ENCODE peak calls at places on chromosomes 13 and 19, in five cellular contexts. One of them, this sample, is unnamed.

GRCh38 chr13:30400376-30400775 is 21.9 kb upstream of the UBE2L5 start:
- DNase-seq in DND-41: no peak
- DNase-seq in Caco-2: no peak
- DNase-seq in GM12865: no peak
- DNase-seq in PC-3: no peak
- DNase-seq in this sample: no peak

GRCh38 chr19:42272535-42272897 is 3.5 kb downstream of the CIC start:
- DNase-seq in DND-41: no peak
- DNase-seq in Caco-2: no peak
- DNase-seq in GM12865: no peak
- DNase-seq in PC-3: no peak
- DNase-seq in this sample: no peak

GRCh38 chr13:108155185-108156106 is 59.9 kb downstream of the LIG4 start:
- DNase-seq in DND-41: peak
- DNase-seq in Caco-2: peak
- DNase-seq in GM12865: peak
- DNase-seq in PC-3: peak
- DNase-seq in this sample: peak

GRCh38 chr13:60623131-60623530 is 226.1 kb downstream of the TDRD3 start:
- DNase-seq in DND-41: no peak
- DNase-seq in Caco-2: no peak
- DNase-seq in GM12865: no peak
- DNase-seq in PC-3: no peak
- DNase-seq in this sample: no peak

GRCh38 chr19:35295792-35296462 is 4.0 kb downstream of the MAG start:
- DNase-seq in DND-41: no peak
- DNase-seq in Caco-2: no peak
- DNase-seq in GM12865: peak
- DNase-seq in PC-3: no peak
- DNase-seq in this sample: no peak

GRCh38 chr19:31438401-31439269 is 89.4 kb upstream of the TSHZ3 start:
- DNase-seq in DND-41: no peak
- DNase-seq in Caco-2: no peak
- DNase-seq in GM12865: no peak
- DNase-seq in PC-3: no peak
- DNase-seq in this sample: no peak

GRCh38 chr19:3129112-3129511 is 6.7 kb upstream of the GNA15 start:
- DNase-seq in DND-41: no peak
- DNase-seq in Caco-2: peak
- DNase-seq in GM12865: peak
- DNase-seq in PC-3: peak
- DNase-seq in this sample: peak

GRCh38 chr19:3100331-3100730 is 6.2 kb downstream of the GNA11 start:
- DNase-seq in DND-41: no peak
- DNase-seq in Caco-2: no peak
- DNase-seq in GM12865: no peak
- DNase-seq in PC-3: no peak
- DNase-seq in this sample: no peak

GRCh38 chr13:60759499-60759898 is 362.5 kb downstream of the TDRD3 start:
- DNase-seq in DND-41: no peak
- DNase-seq in Caco-2: no peak
- DNase-seq in GM12865: no peak
- DNase-seq in PC-3: peak
- DNase-seq in this sample: no peak

GRCh38 chr13:50626031-50626643 is 217.4 kb downstream of the DLEU7 start:
- DNase-seq in DND-41: no peak
- DNase-seq in Caco-2: no peak
- DNase-seq in GM12865: no peak
- DNase-seq in PC-3: no peak
- DNase-seq in this sample: peak

GRCh38 chr13:109680288-109680687 is 106.1 kb downstream of the IRS2 start:
- DNase-seq in DND-41: no peak
- DNase-seq in Caco-2: no peak
- DNase-seq in GM12865: no peak
- DNase-seq in PC-3: no peak
- DNase-seq in this sample: no peak

GRCh38 chr19:13022859-13023636 is 27.8 kb downstream of the NFIX start:
- DNase-seq in DND-41: peak
- DNase-seq in Caco-2: no peak
- DNase-seq in GM12865: peak
- DNase-seq in PC-3: peak
- DNase-seq in this sample: peak

GRCh38 chr13:37648604-37649003 is 50.0 kb upstream of the POSTN start:
- DNase-seq in DND-41: no peak
- DNase-seq in Caco-2: no peak
- DNase-seq in GM12865: no peak
- DNase-seq in PC-3: peak
- DNase-seq in this sample: peak

GRCh38 chr13:114059946-114060860 is 72.2 kb downstream of the RASA3 start:
- DNase-seq in DND-41: no peak
- DNase-seq in Caco-2: no peak
- DNase-seq in GM12865: no peak
- DNase-seq in PC-3: no peak
- DNase-seq in this sample: no peak

GRCh38 chr13:110882228-110882627 is 32.6 kb downstream of the ANKRD10 start:
- DNase-seq in DND-41: no peak
- DNase-seq in Caco-2: no peak
- DNase-seq in GM12865: no peak
- DNase-seq in PC-3: no peak
- DNase-seq in this sample: peak

GRCh38 chr19:43124360-43124759 is 41.9 kb upstream of the PSG2 start:
- DNase-seq in DND-41: no peak
- DNase-seq in Caco-2: no peak
- DNase-seq in GM12865: no peak
- DNase-seq in PC-3: no peak
- DNase-seq in this sample: no peak

GRCh38 chr19:39409886-39410619 is 2.4 kb upstream of the PLEKHG2 start:
- DNase-seq in DND-41: peak
- DNase-seq in Caco-2: peak
- DNase-seq in GM12865: peak
- DNase-seq in PC-3: no peak
- DNase-seq in this sample: peak

GRCh38 chr13:89688908-89689307 is 1658.6 kb upstream of the MIR17HG start:
- DNase-seq in DND-41: no peak
- DNase-seq in Caco-2: no peak
- DNase-seq in GM12865: no peak
- DNase-seq in PC-3: no peak
- DNase-seq in this sample: no peak

GRCh38 chr13:111202149-111202548 is 87.0 kb downstream of the ARHGEF7 start:
- DNase-seq in DND-41: peak
- DNase-seq in Caco-2: no peak
- DNase-seq in GM12865: no peak
- DNase-seq in PC-3: no peak
- DNase-seq in this sample: no peak

GRCh38 chr13:110371550-110372465 is 64.7 kb downstream of the COL4A2 start:
- DNase-seq in DND-41: no peak
- DNase-seq in Caco-2: no peak
- DNase-seq in GM12865: peak
- DNase-seq in PC-3: no peak
- DNase-seq in this sample: no peak

GRCh38 chr19:916645-917322 is 349 bp upstream of the KISS1R start:
- DNase-seq in DND-41: no peak
- DNase-seq in Caco-2: peak
- DNase-seq in GM12865: no peak
- DNase-seq in PC-3: no peak
- DNase-seq in this sample: no peak

GRCh38 chr13:21060063-21060826 is 1.1 kb downstream of the LATS2 start:
- DNase-seq in DND-41: no peak
- DNase-seq in Caco-2: peak
- DNase-seq in GM12865: no peak
- DNase-seq in PC-3: peak
- DNase-seq in this sample: peak

GRCh38 chr19:19385900-19386339 is 19.6 kb upstream of the GATAD2A start:
- DNase-seq in DND-41: peak
- DNase-seq in Caco-2: no peak
- DNase-seq in GM12865: no peak
- DNase-seq in PC-3: no peak
- DNase-seq in this sample: no peak

GRCh38 chr13:66895780-66896179 is 334.4 kb downstream of the PCDH9 start:
- DNase-seq in DND-41: no peak
- DNase-seq in Caco-2: no peak
- DNase-seq in GM12865: no peak
- DNase-seq in PC-3: no peak
- DNase-seq in this sample: no peak

GRCh38 chr13:43085545-43085944 is 62.2 kb downstream of the DNAJC15 start:
- DNase-seq in DND-41: no peak
- DNase-seq in Caco-2: no peak
- DNase-seq in GM12865: peak
- DNase-seq in PC-3: peak
- DNase-seq in this sample: peak

GRCh38 chr13:67408823-67409222 is 178.7 kb upstream of the PCDH9 start:
- DNase-seq in DND-41: no peak
- DNase-seq in Caco-2: no peak
- DNase-seq in GM12865: no peak
- DNase-seq in PC-3: no peak
- DNase-seq in this sample: no peak

GRCh38 chr19:47762615-47763308 is 15.7 kb upstream of the SELENOW start:
- DNase-seq in DND-41: no peak
- DNase-seq in Caco-2: no peak
- DNase-seq in GM12865: no peak
- DNase-seq in PC-3: no peak
- DNase-seq in this sample: no peak

GRCh38 chr13:38348890-38349289 is 761 bp upstream of the UFM1 start:
- DNase-seq in DND-41: no peak
- DNase-seq in Caco-2: peak
- DNase-seq in GM12865: peak
- DNase-seq in PC-3: peak
- DNase-seq in this sample: peak

GRCh38 chr13:48653074-48654054 is at the start of gene CYSLTR2:
- DNase-seq in DND-41: peak
- DNase-seq in Caco-2: no peak
- DNase-seq in GM12865: peak
- DNase-seq in PC-3: no peak
- DNase-seq in this sample: peak

DNA sequence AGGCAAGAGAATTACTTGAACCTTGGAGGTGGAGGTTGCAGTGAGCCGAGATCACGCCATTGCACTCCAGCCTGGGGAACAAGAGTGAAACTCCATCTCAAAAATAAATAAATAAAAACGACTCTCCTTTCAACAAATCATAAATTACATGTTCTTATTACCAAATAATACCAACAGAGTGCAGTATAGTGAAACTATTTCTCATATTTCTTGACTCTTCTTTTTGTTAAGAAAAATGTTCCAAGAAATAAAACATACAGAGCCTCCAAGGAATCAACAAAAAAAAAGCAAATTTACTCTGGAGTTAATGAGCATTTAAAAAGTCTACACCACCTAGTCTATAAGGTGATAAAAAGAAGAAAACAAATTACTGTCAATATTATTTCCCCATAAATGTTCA is 188.8 kb downstream of the KLF12 start:
- DNase-seq in DND-41: no peak
- DNase-seq in Caco-2: no peak
- DNase-seq in GM12865: no peak
- DNase-seq in PC-3: peak
- DNase-seq in this sample: no peak
- TF ChIP-seq CTCF in DND-41: no peak
- TF ChIP-seq CTCF in Caco-2: no peak
- TF ChIP-seq CTCF in GM12865: no peak
- TF ChIP-seq CTCF in PC-3: peak
- TF ChIP-seq CTCF in this sample: no peak

DNA sequence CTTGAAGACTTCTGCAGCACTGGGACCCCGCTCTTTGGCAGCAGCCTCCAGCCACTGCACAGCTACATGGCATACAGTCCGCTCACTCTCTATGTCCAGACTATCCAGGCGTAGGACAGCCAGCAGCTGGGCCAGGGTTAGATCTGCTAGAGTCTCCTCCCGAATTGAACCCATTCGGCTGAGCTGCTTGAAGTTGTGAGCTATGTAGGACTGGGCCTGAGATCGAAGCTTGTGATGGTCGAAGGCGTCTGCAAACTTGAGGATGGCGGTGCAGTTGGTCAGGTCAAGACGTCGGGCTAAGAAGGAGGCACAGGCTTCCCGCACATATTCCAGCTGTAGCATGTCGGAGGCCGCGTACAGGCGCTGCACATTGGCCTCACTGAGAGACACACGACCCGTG is 900 bp downstream of the KBTBD7 start:
- DNase-seq in DND-41: no peak
- DNase-seq in Caco-2: no peak
- DNase-seq in GM12865: no peak
- DNase-seq in PC-3: no peak
- DNase-seq in this sample: no peak
- H3K4me3 ChIP-seq in DND-41: peak
- H3K4me3 ChIP-seq in Caco-2: peak
- H3K4me3 ChIP-seq in GM12865: peak
- H3K4me3 ChIP-seq in PC-3: peak
- H3K4me3 ChIP-seq in this sample: peak

GRCh38 chr19:10565028-10565566 is 713 bp downstream of the KRI1 start:
- DNase-seq in DND-41: peak
- DNase-seq in Caco-2: peak
- DNase-seq in GM12865: peak
- DNase-seq in PC-3: peak
- DNase-seq in this sample: peak
- TF ChIP-seq CTCF in DND-41: peak
- TF ChIP-seq CTCF in Caco-2: no peak
- TF ChIP-seq CTCF in GM12865: peak
- TF ChIP-seq CTCF in PC-3: peak
- TF ChIP-seq CTCF in this sample: peak

DNA sequence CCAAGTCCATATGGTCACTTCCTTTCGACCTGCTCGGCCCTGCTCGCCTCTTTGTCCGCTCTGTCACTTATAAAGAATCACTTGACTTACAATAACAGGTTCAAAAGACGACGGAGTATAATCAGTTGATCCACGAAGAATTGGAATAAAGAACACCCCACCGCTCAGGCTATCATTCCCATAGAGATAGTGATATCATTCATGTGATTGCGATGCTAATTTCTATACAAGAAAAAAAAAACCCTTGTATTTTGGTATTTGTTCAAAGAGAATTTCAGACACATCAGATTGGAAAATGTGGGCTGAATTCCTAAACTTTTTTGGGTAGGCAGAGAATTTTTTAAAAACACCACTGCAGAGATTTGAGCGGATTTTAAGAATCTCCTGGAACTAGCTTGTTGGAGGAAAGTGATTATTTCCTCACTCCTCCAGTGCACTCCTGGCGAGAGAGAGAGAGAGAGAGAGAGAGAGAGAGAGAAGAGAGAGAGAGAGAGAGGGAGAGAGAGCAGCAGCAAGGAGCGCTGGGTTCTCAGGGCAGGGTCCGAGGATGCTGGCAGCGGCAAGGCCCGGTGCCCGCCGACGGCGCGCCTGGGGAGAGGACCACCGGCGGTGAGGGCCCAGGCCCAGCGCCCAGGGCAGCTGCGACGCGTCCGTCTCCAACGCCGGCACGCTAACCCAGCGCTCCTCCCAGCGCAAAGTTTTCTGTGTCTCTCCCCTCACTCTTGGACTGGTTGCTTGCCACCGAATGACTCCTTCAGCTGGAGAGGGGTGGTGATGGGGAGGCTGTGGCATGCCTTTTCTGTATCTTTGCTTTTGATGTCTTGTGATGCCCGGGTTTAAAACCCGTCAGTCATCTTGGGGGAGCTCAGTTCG is 149.0 kb upstream of the ZNF536 start:
- DNase-seq in DND-41: no peak
- DNase-seq in Caco-2: no peak
- DNase-seq in GM12865: no peak
- DNase-seq in PC-3: no peak
- DNase-seq in this sample: peak
- H3K4me3 ChIP-seq in DND-41: no peak
- H3K4me3 ChIP-seq in Caco-2: no peak
- H3K4me3 ChIP-seq in GM12865: no peak
- H3K4me3 ChIP-seq in PC-3: no peak
- H3K4me3 ChIP-seq in this sample: no peak

GRCh38 chr19:46297700-46298476 is 1.0 kb downstream of the HIF3A start:
- DNase-seq in DND-41: no peak
- DNase-seq in Caco-2: no peak
- DNase-seq in GM12865: no peak
- DNase-seq in PC-3: no peak
- DNase-seq in this sample: no peak
- TF ChIP-seq CTCF in DND-41: no peak
- TF ChIP-seq CTCF in Caco-2: no peak
- TF ChIP-seq CTCF in GM12865: no peak
- TF ChIP-seq CTCF in PC-3: no peak
- TF ChIP-seq CTCF in this sample: no peak

This sample was measured in AG10803.